ENCODE peak calls at places on chromosomes 3 and 15, in eight cellular contexts. E is hypothalamus; I is NCI-H1417; A is T-cell; S is activated effector memory CD4-positive, alpha-beta T cell treated with anti-CD3 and anti-CD28 coated beads, Interleukin-2, amount 50 U/mL, for 16 hours; C is natural killer cell; U is naive B cell; O is endothelial cell. L is an unnamed sample.

GRCh38 chr3:134463676-134464611 is 21.8 kb downstream of the ANAPC13 start:
- DNase-seq in E (no peak), I (no peak), A (no peak), S (no peak), C (no peak), U (no peak), O (peak), L (peak)

GRCh38 chr3:153855772-153856171 is 265.4 kb upstream of the ARHGEF26 start:
- DNase-seq in E (no peak), I (no peak), A (no peak), S (no peak), C (no peak), U (no peak), O (no peak), L (no peak)

GRCh38 chr3:38960953-38961622 is 90.7 kb downstream of the SCN11A start:
- DNase-seq in E (no peak), I (peak), A (no peak), S (no peak), C (no peak), U (no peak), O (peak), L (peak)

GRCh38 chr3:94004301-94004910 is 24.0 kb downstream of the STX19 start:
- DNase-seq in E (no peak), I (no peak), A (no peak), S (no peak), C (no peak), U (peak), O (no peak), L (no peak)

GRCh38 chr15:31523655-31524049 is 197.0 kb downstream of the KLF13 start:
- DNase-seq in E (no peak), I (no peak), A (no peak), S (no peak), C (no peak), U (no peak), O (no peak), L (no peak)

GRCh38 chr3:78820497-78820896 is 947.3 kb downstream of the ROBO1 start:
- DNase-seq in E (no peak), I (no peak), A (no peak), S (no peak), C (no peak), U (no peak), O (no peak), L (no peak)

GRCh38 chr15:68278345-68279217 is 1.0 kb downstream of the FEM1B start:
- DNase-seq in E (no peak), I (peak), A (peak), S (no peak), C (no peak), U (no peak), O (no peak), L (no peak)

GRCh38 chr3:8853081-8853480 is 83.7 kb upstream of the OXTR start:
- DNase-seq in E (no peak), I (no peak), A (no peak), S (no peak), C (no peak), U (no peak), O (no peak), L (no peak)

GRCh38 chr15:39641187-39641889 is 60.5 kb downstream of the THBS1 start:
- DNase-seq in E (no peak), I (no peak), A (no peak), S (no peak), C (no peak), U (no peak), O (no peak), L (no peak)

GRCh38 chr3:119329551-119329950 is 35.4 kb downstream of the ARHGAP31 start:
- DNase-seq in E (peak), I (no peak), A (no peak), S (no peak), C (no peak), U (no peak), O (no peak), L (no peak)